ENCODE peak calls at places on chromosomes 16 and 17, in four cellular contexts. A, W, N and Y are unnamed samples.

GRCh38 chr16:1312459-1312801 is 3.0 kb downstream of the UBE2I start:
- DNase-seq in A (no peak), W (no peak), N (no peak), Y (no peak)

GRCh38 chr16:50497592-50497991 is 50.6 kb upstream of the NKD1 start:
- DNase-seq in W (no peak), A (no peak), N (no peak), Y (peak; percentile 57)

GRCh38 chr16:89216315-89217137 is 977 bp upstream of the ZNF778 start:
- DNase-seq in N (peak; percentile 61), W (peak; percentile 73), A (peak; percentile 66), Y (peak; percentile 82)

GRCh38 chr16:50316102-50316847 is 49.9 kb downstream of the ADCY7 start:
- DNase-seq in W (no peak), A (no peak), N (no peak), Y (no peak)

GRCh38 chr17:43832168-43832975 is 574 bp downstream of the MPP3 start:
- DNase-seq in W (peak; percentile 65), A (no peak), N (no peak), Y (peak; percentile 21)

GRCh38 chr16:50651835-50652438 is 29.2 kb downstream of the SNX20 start:
- DNase-seq in N (no peak), W (no peak), A (peak; percentile 59), Y (no peak)

GRCh38 chr16:73062640-73063283 is 14.8 kb upstream of the ZFHX3 start:
- DNase-seq in W (no peak), A (no peak), N (no peak), Y (no peak)

GRCh38 chr17:45043813-45044540 is 7.5 kb downstream of the DCAKD start:
- DNase-seq in A (no peak), N (no peak), W (no peak), Y (peak; percentile 69)

GRCh38 chr16:89742948-89743347 is 21.6 kb downstream of the ZNF276 start:
- DNase-seq in A (no peak), W (no peak), N (no peak), Y (no peak)

DNA sequence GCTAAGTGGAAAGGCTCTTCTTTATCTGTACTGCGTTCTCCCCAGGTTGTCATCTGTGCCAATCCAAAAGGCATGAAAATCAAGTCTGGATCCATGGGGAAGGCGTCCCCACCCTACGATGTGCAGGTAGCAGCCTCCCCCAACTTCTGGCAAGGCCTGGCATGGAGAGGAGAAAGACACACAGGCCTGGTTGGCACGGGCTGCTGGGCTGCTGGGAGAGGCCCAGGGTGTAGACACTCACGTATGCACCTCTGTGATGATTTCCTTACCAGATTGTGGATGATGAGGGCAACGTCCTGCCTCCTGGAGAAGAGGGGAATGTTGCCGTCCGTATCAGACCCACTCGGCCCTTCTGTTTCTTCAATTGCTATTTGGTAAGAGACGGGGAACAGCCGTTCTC is 20.4 kb upstream of the ACSM2A start:
- DNase-seq in W (no peak), N (no peak), A (no peak), Y (no peak)
- TF ChIP-seq FOXK2 in W (no peak), N (no peak), A (no peak), Y (no peak)

DNA sequence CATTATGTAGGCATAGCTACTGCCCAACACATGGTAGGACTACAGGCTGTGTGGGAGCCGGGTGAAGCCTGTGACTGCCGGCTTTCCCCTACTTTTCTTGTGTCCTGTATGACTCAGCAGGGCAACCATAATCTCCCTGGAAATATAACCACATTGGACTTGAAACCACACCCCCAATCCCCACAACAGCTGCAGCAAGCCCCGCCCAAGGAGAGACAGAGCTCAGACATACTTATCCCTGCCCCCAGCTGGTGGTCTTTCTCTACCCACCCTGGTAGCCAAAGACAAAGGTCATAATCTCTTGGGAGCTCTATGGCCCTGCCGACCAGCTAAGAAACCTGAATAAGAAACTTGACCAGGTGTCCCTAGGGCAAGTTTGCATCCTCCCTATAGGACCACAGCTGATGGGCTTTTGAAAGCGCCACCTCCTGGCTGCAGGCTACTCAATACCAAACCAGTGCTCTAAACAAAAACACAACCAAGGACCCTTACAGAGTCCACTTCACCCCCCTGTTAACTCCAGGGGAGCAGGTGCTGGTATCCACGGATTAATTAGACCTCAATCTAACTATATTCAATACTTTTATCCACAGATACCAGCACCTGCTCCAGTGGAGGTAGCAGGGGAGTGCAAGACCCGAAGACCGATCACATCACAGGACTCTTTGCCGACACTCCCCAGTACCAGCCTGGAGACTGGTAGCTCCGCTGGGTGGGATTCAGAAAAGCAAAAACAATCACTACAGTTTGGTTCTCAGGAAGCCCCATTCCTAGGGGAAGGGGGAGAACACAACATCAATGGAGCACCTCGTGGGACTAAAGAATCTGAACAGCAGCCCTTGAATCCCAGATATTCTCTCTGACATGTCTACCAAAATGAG is 91.2 kb downstream of the IRX5 start:
- DNase-seq in W (no peak), N (no peak), A (peak; percentile 66), Y (peak; percentile 23)
- TF ChIP-seq FOXK2 in W (no peak), N (no peak), A (no peak), Y (no peak)

GRCh38 chr17:82614095-82614631 is 34.1 kb downstream of the WDR45B start:
- DNase-seq in A (no peak), N (no peak), W (no peak), Y (no peak)
- TF ChIP-seq FOXK2 in A (no peak), N (no peak), W (no peak), Y (no peak)

GRCh38 chr17:4087911-4088693 is 54.7 kb downstream of the ZZEF1 start:
- DNase-seq in W (no peak), N (no peak), A (no peak), Y (no peak)
- TF ChIP-seq FOXK2 in W (no peak), N (no peak), A (no peak), Y (no peak)

GRCh38 chr17:82893779-82894178 is 54.0 kb upstream of the ZNF750 start:
- DNase-seq in W (no peak), N (no peak), A (no peak), Y (no peak)

GRCh38 chr17:82895087-82895486 is 55.3 kb upstream of the ZNF750 start:
- DNase-seq in A (no peak), W (no peak), N (no peak), Y (no peak)

GRCh38 chr17:82890926-82891678 is 51.3 kb upstream of the ZNF750 start:
- DNase-seq in N (no peak), W (no peak), A (no peak), Y (no peak)

GRCh38 chr17:82891911-82892310 is 52.1 kb upstream of the ZNF750 start:
- DNase-seq in A (no peak), W (no peak), N (no peak), Y (no peak)

DNA sequence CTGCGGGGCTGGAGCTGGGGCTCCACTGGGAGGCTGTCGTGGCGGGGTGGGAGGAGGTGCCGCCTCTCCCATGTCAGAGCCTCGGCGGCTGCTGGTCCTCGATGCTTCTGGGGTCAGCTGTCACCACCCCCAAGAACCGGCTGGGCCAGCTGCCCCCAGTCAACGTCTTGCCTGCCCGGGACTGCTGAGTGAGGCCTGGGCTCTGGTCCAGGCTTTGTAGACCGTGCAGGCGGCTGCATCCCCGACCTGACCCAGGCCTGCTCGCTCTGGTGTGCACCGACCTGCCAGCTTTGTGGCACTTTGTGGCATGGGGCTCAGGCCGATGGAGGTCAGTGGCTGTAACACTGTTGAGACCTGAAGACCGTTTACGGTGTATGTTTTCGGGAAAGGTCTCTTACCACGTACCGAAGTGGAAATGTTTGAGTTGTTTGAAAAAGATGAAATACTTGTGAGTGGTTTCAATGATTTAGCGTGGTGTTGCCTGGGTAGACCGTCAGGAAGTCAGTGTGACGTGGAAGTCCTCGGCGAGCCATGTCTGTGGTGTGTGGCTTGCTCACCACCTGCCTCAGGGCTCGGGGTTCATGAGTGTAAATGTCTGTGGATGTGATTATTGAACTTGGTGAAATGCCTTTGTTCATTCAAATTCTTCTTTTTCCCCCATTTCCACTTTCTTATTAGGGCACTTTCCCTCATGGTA is 53.2 kb upstream of the ZNF750 start:
- DNase-seq in W (no peak), A (no peak), N (no peak), Y (no peak)
- TF ChIP-seq FOXK2 in W (no peak), A (no peak), N (no peak), Y (no peak)